ENCODE peak calls at places on chromosome 2, in nine cellular contexts. Y is upper lobe of right lung, U is NB4, L is PC-9, J is heart right ventricle, D is Panc1, T is endodermal cell, W is heart left ventricle, F is endothelial cell. P is an unnamed sample.

GRCh38 chr2:225479386-225479785 is 79.9 kb downstream of the NYAP2 start:
- DNase-seq in Y (no peak), U (no peak), L (no peak), J (no peak), D (no peak), T (no peak), W (no peak), F (no peak), P (no peak)

GRCh38 chr2:217279571-217279970 is 419.7 kb upstream of the TNP1 start:
- DNase-seq in Y (no peak), U (no peak), L (no peak), J (no peak), D (no peak), T (no peak), W (peak; percentile 34), F (no peak), P (no peak)

GRCh38 chr2:210663574-210663973 is 107.2 kb downstream of the CPS1 start:
- DNase-seq in Y (no peak), U (peak; percentile 36), L (no peak), J (no peak), D (no peak), T (no peak), W (no peak), F (peak; percentile 22), P (no peak)

GRCh38 chr2:84855730-84856129 is 25.2 kb downstream of the TRABD2A start:
- DNase-seq in Y (no peak), U (no peak), L (no peak), J (no peak), D (no peak), T (peak; percentile 78), W (no peak), F (no peak), P (no peak)

GRCh38 chr2:46381263-46381849 is 84.1 kb downstream of the EPAS1 start:
- DNase-seq in Y (no peak), U (peak; percentile 84), L (no peak), J (no peak), D (no peak), T (peak; percentile 33), W (no peak), F (no peak), P (peak; percentile 21)

GRCh38 chr2:63914311-63914710 is 72.6 kb downstream of the UGP2 start:
- DNase-seq in Y (no peak), U (no peak), L (no peak), J (no peak), D (no peak), T (no peak), W (no peak), F (no peak), P (no peak)

GRCh38 chr2:190117305-190117704 is 54.8 kb upstream of the MSTN start:
- DNase-seq in Y (no peak), U (no peak), L (no peak), J (no peak), D (no peak), T (no peak), W (no peak), F (no peak), P (no peak)

GRCh38 chr2:240566203-240567136 is 1.8 kb upstream of the RNPEPL1 start:
- DNase-seq in Y (peak; percentile 98), U (peak; percentile 93), L (peak; percentile 99), J (peak; percentile 95), D (no peak), T (peak; percentile 94), W (peak; percentile 93), F (peak; percentile 84), P (peak; percentile 77)

GRCh38 chr2:215338883-215339679 is 27.2 kb downstream of the ATIC start:
- DNase-seq in Y (no peak), U (no peak), L (no peak), J (no peak), D (no peak), T (no peak), W (no peak), F (no peak), P (no peak)

GRCh38 chr2:149076863-149077412 is 38.4 kb downstream of the LYPD6B start:
- DNase-seq in Y (no peak), U (no peak), L (peak; percentile 67), J (no peak), D (no peak), T (peak; percentile 72), W (no peak), F (no peak), P (no peak)

GRCh38 chr2:216015722-216016464 is 2.5 kb upstream of the MREG start:
- DNase-seq in Y (no peak), U (peak; percentile 31), L (no peak), J (no peak), D (no peak), T (no peak), W (no peak), F (no peak), P (no peak)

GRCh38 chr2:165876712-165877111 is 76.9 kb downstream of the TTC21B start:
- DNase-seq in Y (no peak), U (peak; percentile 8), L (no peak), J (no peak), D (no peak), T (no peak), W (no peak), F (no peak), P (no peak)

GRCh38 chr2:68465081-68465916 is 1.8 kb downstream of the FBXO48 start:
- DNase-seq in Y (no peak), U (peak; percentile 29), L (no peak), J (no peak), D (no peak), T (no peak), W (no peak), F (no peak), P (no peak)

GRCh38 chr2:166242309-166242708 is 114.5 kb upstream of the SCN1A start:
- DNase-seq in Y (no peak), U (no peak), L (no peak), J (no peak), D (no peak), T (no peak), W (no peak), F (no peak), P (no peak)

GRCh38 chr2:37654419-37654818 is 17.0 kb downstream of the CDC42EP3 start:
- DNase-seq in Y (no peak), U (no peak), L (no peak), J (no peak), D (no peak), T (no peak), W (peak; percentile 13), F (no peak), P (no peak)
- TF ChIP-seq CTCF in Y (no peak), U (no peak), L (no peak), J (no peak), D (no peak), T (no peak), W (no peak), F (no peak), P (no peak)

GRCh38 chr2:132421198-132421780 is 4.7 kb downstream of the GPR39 start:
- DNase-seq in Y (no peak), U (no peak), L (no peak), J (no peak), D (no peak), T (no peak), W (no peak), F (no peak), P (no peak)
- TF ChIP-seq CTCF in Y (no peak), U (no peak), L (peak; percentile 53), J (no peak), D (peak; percentile 58), T (peak; percentile 28), W (no peak), F (no peak), P (no peak)

GRCh38 chr2:120948662-120949011 is 213.0 kb downstream of the GLI2 start:
- DNase-seq in Y (no peak), U (no peak), L (peak; percentile 38), J (no peak), D (no peak), T (no peak), W (no peak), F (no peak), P (no peak)

GRCh38 chr2:120947327-120947726 is 211.7 kb downstream of the GLI2 start:
- DNase-seq in Y (no peak), U (no peak), L (no peak), J (no peak), D (no peak), T (no peak), W (no peak), F (no peak), P (no peak)

GRCh38 chr2:120949957-120950590 is 214.4 kb downstream of the GLI2 start:
- DNase-seq in Y (no peak), U (no peak), L (no peak), J (no peak), D (no peak), T (no peak), W (no peak), F (no peak), P (no peak)

GRCh38 chr2:120947982-120948661 is 212.5 kb downstream of the GLI2 start:
- DNase-seq in Y (no peak), U (no peak), L (no peak), J (no peak), D (no peak), T (no peak), W (no peak), F (no peak), P (no peak)

DNA sequence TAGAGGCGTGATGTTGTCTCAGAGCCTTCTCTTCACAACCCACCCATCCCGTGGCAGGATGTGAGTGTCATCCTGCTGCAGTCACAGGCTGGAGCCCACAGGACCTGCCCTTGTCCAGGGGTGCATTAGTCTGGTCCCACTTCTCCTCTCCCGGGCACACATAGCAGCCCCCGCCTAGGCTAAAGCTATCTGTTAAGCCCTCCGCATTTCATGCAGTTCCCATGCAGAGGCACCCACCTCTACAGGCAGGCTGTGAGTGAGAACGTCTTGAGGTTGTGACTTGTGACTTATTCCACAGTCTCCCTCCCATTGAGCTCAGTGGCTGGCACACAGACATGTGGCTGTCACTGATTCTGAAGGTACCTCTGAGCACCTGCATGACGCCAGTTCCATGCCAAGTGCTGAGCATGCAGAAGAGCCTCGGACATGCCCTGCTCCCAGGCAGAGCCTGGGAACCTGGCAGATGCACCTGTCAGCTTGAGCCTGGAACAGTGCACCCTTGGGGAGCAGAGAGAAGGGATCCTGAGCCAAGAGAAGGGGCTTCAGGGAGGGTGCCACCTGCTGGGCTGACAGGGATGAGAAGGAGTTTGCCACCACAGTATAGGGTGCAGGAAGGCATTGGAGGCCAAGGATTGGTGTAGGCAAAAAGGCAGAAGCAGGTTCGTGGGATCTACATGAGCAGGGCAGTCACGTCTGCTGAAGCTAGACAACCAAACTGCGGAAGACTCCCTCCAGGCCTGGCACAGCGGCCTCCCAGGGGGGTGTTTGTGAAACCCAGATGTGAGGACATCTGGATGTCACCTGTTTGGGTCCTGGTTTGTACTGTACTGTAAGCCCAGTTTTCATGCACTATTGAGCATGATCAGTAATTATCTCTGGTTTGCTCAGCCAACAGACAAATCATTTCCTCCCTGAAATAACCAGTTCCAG is 213.6 kb downstream of the GLI2 start:
- DNase-seq in Y (no peak), U (peak; percentile 44), L (peak; percentile 33), J (no peak), D (no peak), T (peak; percentile 59), W (no peak), F (no peak), P (no peak)
- TF ChIP-seq CTCF in Y (no peak), U (peak; percentile 54), L (peak; percentile 64), J (peak; percentile 14), D (no peak), T (peak; percentile 64), W (no peak), F (no peak), P (no peak)

GRCh38 chr2:53473236-53473635 is 294.4 kb upstream of the CHAC2 start:
- DNase-seq in Y (no peak), U (peak; percentile 24), L (no peak), J (no peak), D (no peak), T (peak; percentile 61), W (no peak), F (no peak), P (no peak)
- TF ChIP-seq CTCF in Y (no peak), U (peak; percentile 28), L (peak; percentile 22), J (peak; percentile 24), D (peak; percentile 15), T (peak; percentile 71), W (peak; percentile 29), F (no peak), P (no peak)

GRCh38 chr2:226791487-226792081 is 8.0 kb downstream of the IRS1 start:
- DNase-seq in Y (peak; percentile 97), U (peak; percentile 91), L (peak; percentile 89), J (peak; percentile 94), D (no peak), T (peak; percentile 96), W (peak; percentile 93), F (peak; percentile 93), P (peak; percentile 86)
- TF ChIP-seq CTCF in Y (peak; percentile 42), U (no peak), L (no peak), J (peak; percentile 53), D (peak; percentile 43), T (peak; percentile 76), W (peak; percentile 58), F (peak; percentile 50), P (peak; percentile 55)

P was measured in mesothelial cell of epicardium.